ENCODE peak calls at places on chromosomes 11 and 22, in nine cellular contexts. One of them, this sample, is unnamed. For H3K36me3 and H3K4me1, the result is how much of the 10 kb centered on the place peaks cover.

GRCh38 chr11:96074551-96075309 is 150.8 kb upstream of the MTMR2 start:
- DNase-seq in esophagus muscularis mucosa: no peak
- DNase-seq in right atrium auricular region: no peak
- DNase-seq in pancreas: no peak
- DNase-seq in adrenal gland: no peak
- DNase-seq in psoas muscle: no peak
- DNase-seq in SK-N-SH: peak
- DNase-seq in suprapubic skin: no peak
- DNase-seq in left ventricle myocardium inferior: no peak
- DNase-seq in this sample: no peak

GRCh38 chr11:117420598-117420997 is 92.9 kb downstream of the CEP164 start:
- DNase-seq in esophagus muscularis mucosa: no peak
- DNase-seq in right atrium auricular region: no peak
- DNase-seq in pancreas: peak
- DNase-seq in adrenal gland: no peak
- DNase-seq in psoas muscle: no peak
- DNase-seq in SK-N-SH: no peak
- DNase-seq in suprapubic skin: no peak
- DNase-seq in left ventricle myocardium inferior: no peak
- DNase-seq in this sample: no peak

GRCh38 chr11:126186031-126186698 is 25.3 kb downstream of the RPUSD4 start:
- DNase-seq in esophagus muscularis mucosa: no peak
- DNase-seq in right atrium auricular region: peak
- DNase-seq in pancreas: peak
- DNase-seq in adrenal gland: no peak
- DNase-seq in psoas muscle: peak
- DNase-seq in SK-N-SH: no peak
- DNase-seq in suprapubic skin: no peak
- DNase-seq in left ventricle myocardium inferior: peak
- DNase-seq in this sample: peak

GRCh38 chr11:102599642-102600261 is 25.4 kb downstream of the MMP20 start:
- DNase-seq in esophagus muscularis mucosa: no peak
- DNase-seq in right atrium auricular region: no peak
- DNase-seq in pancreas: no peak
- DNase-seq in adrenal gland: peak
- DNase-seq in psoas muscle: no peak
- DNase-seq in SK-N-SH: no peak
- DNase-seq in suprapubic skin: no peak
- DNase-seq in left ventricle myocardium inferior: no peak
- DNase-seq in this sample: no peak

GRCh38 chr11:128908391-128909246 is 17.5 kb downstream of the KCNJ5 start:
- DNase-seq in esophagus muscularis mucosa: no peak
- DNase-seq in right atrium auricular region: peak
- DNase-seq in pancreas: peak
- DNase-seq in adrenal gland: peak
- DNase-seq in psoas muscle: peak
- DNase-seq in SK-N-SH: peak
- DNase-seq in suprapubic skin: peak
- DNase-seq in left ventricle myocardium inferior: peak
- DNase-seq in this sample: peak

GRCh38 chr11:70482529-70482917 is 84.2 kb downstream of the CTTN start:
- DNase-seq in esophagus muscularis mucosa: no peak
- DNase-seq in right atrium auricular region: no peak
- DNase-seq in pancreas: no peak
- DNase-seq in adrenal gland: no peak
- DNase-seq in psoas muscle: peak
- DNase-seq in SK-N-SH: no peak
- DNase-seq in suprapubic skin: no peak
- DNase-seq in left ventricle myocardium inferior: peak
- DNase-seq in this sample: no peak

GRCh38 chr22:41048791-41049717 is 43.3 kb upstream of the EP300 start:
- DNase-seq in esophagus muscularis mucosa: peak
- DNase-seq in right atrium auricular region: peak
- DNase-seq in pancreas: peak
- DNase-seq in adrenal gland: peak
- DNase-seq in psoas muscle: peak
- DNase-seq in SK-N-SH: peak
- DNase-seq in suprapubic skin: peak
- DNase-seq in left ventricle myocardium inferior: peak
- DNase-seq in this sample: peak

GRCh38 chr11:58503361-58503856 is 4.5 kb downstream of the OR5B21 start:
- DNase-seq in esophagus muscularis mucosa: no peak
- DNase-seq in right atrium auricular region: no peak
- DNase-seq in pancreas: no peak
- DNase-seq in adrenal gland: no peak
- DNase-seq in psoas muscle: no peak
- DNase-seq in SK-N-SH: no peak
- DNase-seq in suprapubic skin: no peak
- DNase-seq in left ventricle myocardium inferior: no peak
- DNase-seq in this sample: no peak

GRCh38 chr11:134519788-134520187 is 107.7 kb upstream of the B3GAT1 start:
- DNase-seq in esophagus muscularis mucosa: no peak
- DNase-seq in right atrium auricular region: no peak
- DNase-seq in pancreas: peak
- DNase-seq in adrenal gland: no peak
- DNase-seq in psoas muscle: no peak
- DNase-seq in SK-N-SH: no peak
- DNase-seq in suprapubic skin: no peak
- DNase-seq in left ventricle myocardium inferior: peak
- DNase-seq in this sample: no peak

GRCh38 chr11:68541983-68542382 is 81.4 kb downstream of the PPP6R3 start:
- DNase-seq in esophagus muscularis mucosa: no peak
- DNase-seq in right atrium auricular region: no peak
- DNase-seq in pancreas: no peak
- DNase-seq in adrenal gland: no peak
- DNase-seq in psoas muscle: no peak
- DNase-seq in SK-N-SH: no peak
- DNase-seq in suprapubic skin: no peak
- DNase-seq in left ventricle myocardium inferior: no peak
- DNase-seq in this sample: no peak

GRCh38 chr11:68545796-68546195 is 85.2 kb downstream of the PPP6R3 start:
- DNase-seq in esophagus muscularis mucosa: no peak
- DNase-seq in right atrium auricular region: no peak
- DNase-seq in pancreas: no peak
- DNase-seq in adrenal gland: no peak
- DNase-seq in psoas muscle: no peak
- DNase-seq in SK-N-SH: no peak
- DNase-seq in suprapubic skin: no peak
- DNase-seq in left ventricle myocardium inferior: no peak
- DNase-seq in this sample: no peak

GRCh38 chr11:68545347-68545746 is 84.8 kb downstream of the PPP6R3 start:
- DNase-seq in esophagus muscularis mucosa: no peak
- DNase-seq in right atrium auricular region: no peak
- DNase-seq in pancreas: no peak
- DNase-seq in adrenal gland: no peak
- DNase-seq in psoas muscle: no peak
- DNase-seq in SK-N-SH: no peak
- DNase-seq in suprapubic skin: no peak
- DNase-seq in left ventricle myocardium inferior: no peak
- DNase-seq in this sample: no peak

GRCh38 chr11:68542617-68543016 is 82.1 kb downstream of the PPP6R3 start:
- DNase-seq in esophagus muscularis mucosa: no peak
- DNase-seq in right atrium auricular region: no peak
- DNase-seq in pancreas: no peak
- DNase-seq in adrenal gland: peak
- DNase-seq in psoas muscle: no peak
- DNase-seq in SK-N-SH: no peak
- DNase-seq in suprapubic skin: no peak
- DNase-seq in left ventricle myocardium inferior: no peak
- DNase-seq in this sample: no peak

DNA sequence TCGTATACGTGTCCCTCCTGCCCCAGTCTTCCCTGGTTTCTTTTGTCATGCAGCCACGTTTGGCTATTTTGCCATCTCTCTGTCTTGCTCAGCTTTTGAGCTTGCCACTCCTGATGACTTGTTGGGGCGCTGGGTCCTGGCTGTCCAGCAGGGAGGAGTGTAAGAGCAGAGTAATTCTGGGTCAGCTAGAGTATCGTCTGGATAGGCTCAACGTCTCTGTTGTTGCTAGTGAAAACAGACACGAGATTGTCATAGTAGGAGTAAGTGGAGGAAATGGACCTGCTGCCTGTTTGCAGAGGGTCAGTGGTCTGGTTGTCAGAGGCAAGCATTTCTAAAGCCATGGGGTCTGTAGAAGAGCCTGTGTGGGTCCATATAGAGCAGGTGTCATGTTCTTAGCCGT is 83.0 kb downstream of the PPP6R3 start:
- DNase-seq in esophagus muscularis mucosa: no peak
- DNase-seq in right atrium auricular region: no peak
- DNase-seq in pancreas: no peak
- DNase-seq in adrenal gland: no peak
- DNase-seq in psoas muscle: no peak
- DNase-seq in SK-N-SH: no peak
- DNase-seq in suprapubic skin: no peak
- DNase-seq in left ventricle myocardium inferior: no peak
- DNase-seq in this sample: no peak
- H3K36me3 ChIP-seq in esophagus muscularis mucosa: under half
- H3K36me3 ChIP-seq in right atrium auricular region: under half
- H3K36me3 ChIP-seq in pancreas: under half
- H3K36me3 ChIP-seq in adrenal gland: under half
- H3K36me3 ChIP-seq in psoas muscle: under half
- H3K36me3 ChIP-seq in SK-N-SH: half or more
- H3K36me3 ChIP-seq in suprapubic skin: under half
- H3K36me3 ChIP-seq in left ventricle myocardium inferior: under half
- H3K36me3 ChIP-seq in this sample: half or more

DNA sequence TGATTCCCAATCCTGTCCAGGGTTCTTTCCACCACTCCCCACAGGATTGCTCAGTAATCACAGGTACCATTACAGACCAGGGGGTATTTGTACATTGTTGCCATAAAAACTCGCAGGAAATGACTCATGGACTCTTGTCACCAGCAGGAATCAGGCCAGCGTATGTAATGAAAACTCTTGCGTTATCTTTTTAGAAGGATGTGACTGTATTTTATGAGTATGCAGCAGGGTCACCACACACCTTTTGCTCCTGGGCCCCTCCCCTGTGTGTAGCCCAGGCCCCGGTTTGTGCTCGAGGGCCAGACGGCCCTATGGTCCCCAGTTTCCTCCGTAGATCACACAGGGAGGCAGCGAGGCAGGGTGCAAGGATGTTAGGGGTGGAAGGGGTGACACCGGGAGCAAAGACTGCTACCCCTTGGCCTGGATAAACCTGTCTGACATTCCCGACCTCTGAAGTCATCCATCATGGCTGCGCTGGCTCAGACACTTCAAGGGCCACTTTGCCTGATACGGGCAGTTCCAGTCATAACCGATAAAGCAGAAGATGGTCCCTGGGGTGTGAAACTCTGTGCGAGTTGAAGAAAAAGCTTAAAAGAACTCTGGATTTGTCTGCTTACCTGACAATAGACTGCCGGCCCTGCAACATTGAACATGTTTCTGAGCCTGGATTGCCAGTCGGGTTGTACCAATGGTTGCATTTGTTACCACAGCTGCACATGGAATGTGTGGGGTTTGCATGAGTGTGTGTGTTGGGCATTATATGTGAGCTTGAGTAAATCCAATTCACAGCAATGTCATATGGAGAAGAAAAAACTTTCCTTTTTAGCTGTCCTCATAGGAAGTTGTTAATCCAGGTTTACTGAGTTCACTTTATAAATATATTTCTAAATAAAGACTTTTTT is 57.0 kb downstream of the MICAL2 start:
- DNase-seq in esophagus muscularis mucosa: no peak
- DNase-seq in right atrium auricular region: no peak
- DNase-seq in pancreas: no peak
- DNase-seq in adrenal gland: no peak
- DNase-seq in psoas muscle: no peak
- DNase-seq in SK-N-SH: no peak
- DNase-seq in suprapubic skin: no peak
- DNase-seq in left ventricle myocardium inferior: no peak
- DNase-seq in this sample: no peak
- H3K4me1 ChIP-seq in esophagus muscularis mucosa: half or more
- H3K4me1 ChIP-seq in right atrium auricular region: under half
- H3K4me1 ChIP-seq in pancreas: under half
- H3K4me1 ChIP-seq in adrenal gland: under half
- H3K4me1 ChIP-seq in psoas muscle: under half
- H3K4me1 ChIP-seq in SK-N-SH: under half
- H3K4me1 ChIP-seq in suprapubic skin: under half
- H3K4me1 ChIP-seq in left ventricle myocardium inferior: half or more
- H3K4me1 ChIP-seq in this sample: half or more

GRCh38 chr11:78078218-78079167 is 1.2 kb downstream of the NDUFC2 start:
- DNase-seq in esophagus muscularis mucosa: no peak
- DNase-seq in right atrium auricular region: no peak
- DNase-seq in pancreas: no peak
- DNase-seq in adrenal gland: no peak
- DNase-seq in psoas muscle: no peak
- DNase-seq in SK-N-SH: no peak
- DNase-seq in suprapubic skin: no peak
- DNase-seq in left ventricle myocardium inferior: no peak
- DNase-seq in this sample: no peak

GRCh38 chr11:78080084-78080817 is 589 bp upstream of the NDUFC2 start:
- DNase-seq in esophagus muscularis mucosa: no peak
- DNase-seq in right atrium auricular region: no peak
- DNase-seq in pancreas: no peak
- DNase-seq in adrenal gland: no peak
- DNase-seq in psoas muscle: no peak
- DNase-seq in SK-N-SH: no peak
- DNase-seq in suprapubic skin: no peak
- DNase-seq in left ventricle myocardium inferior: no peak
- DNase-seq in this sample: no peak

GRCh38 chr11:78081583-78081982 is 1.9 kb upstream of the NDUFC2 start:
- DNase-seq in esophagus muscularis mucosa: no peak
- DNase-seq in right atrium auricular region: no peak
- DNase-seq in pancreas: no peak
- DNase-seq in adrenal gland: no peak
- DNase-seq in psoas muscle: no peak
- DNase-seq in SK-N-SH: no peak
- DNase-seq in suprapubic skin: no peak
- DNase-seq in left ventricle myocardium inferior: no peak
- DNase-seq in this sample: no peak

GRCh38 chr11:78080818-78081495 is 1.3 kb upstream of the NDUFC2 start:
- DNase-seq in esophagus muscularis mucosa: no peak
- DNase-seq in right atrium auricular region: no peak
- DNase-seq in pancreas: no peak
- DNase-seq in adrenal gland: no peak
- DNase-seq in psoas muscle: no peak
- DNase-seq in SK-N-SH: no peak
- DNase-seq in suprapubic skin: no peak
- DNase-seq in left ventricle myocardium inferior: no peak
- DNase-seq in this sample: no peak

GRCh38 chr11:78079232-78080083 is at the start of gene NDUFC2:
- DNase-seq in esophagus muscularis mucosa: peak
- DNase-seq in right atrium auricular region: peak
- DNase-seq in pancreas: peak
- DNase-seq in adrenal gland: peak
- DNase-seq in psoas muscle: peak
- DNase-seq in SK-N-SH: peak
- DNase-seq in suprapubic skin: peak
- DNase-seq in left ventricle myocardium inferior: peak
- DNase-seq in this sample: peak
- TF ChIP-seq CTCF in esophagus muscularis mucosa: peak
- TF ChIP-seq CTCF in right atrium auricular region: peak
- TF ChIP-seq CTCF in pancreas: no peak
- TF ChIP-seq CTCF in adrenal gland: no peak
- TF ChIP-seq CTCF in psoas muscle: no peak
- TF ChIP-seq CTCF in SK-N-SH: no peak
- TF ChIP-seq CTCF in suprapubic skin: no peak
- TF ChIP-seq CTCF in left ventricle myocardium inferior: no peak
- TF ChIP-seq CTCF in this sample: no peak

DNA sequence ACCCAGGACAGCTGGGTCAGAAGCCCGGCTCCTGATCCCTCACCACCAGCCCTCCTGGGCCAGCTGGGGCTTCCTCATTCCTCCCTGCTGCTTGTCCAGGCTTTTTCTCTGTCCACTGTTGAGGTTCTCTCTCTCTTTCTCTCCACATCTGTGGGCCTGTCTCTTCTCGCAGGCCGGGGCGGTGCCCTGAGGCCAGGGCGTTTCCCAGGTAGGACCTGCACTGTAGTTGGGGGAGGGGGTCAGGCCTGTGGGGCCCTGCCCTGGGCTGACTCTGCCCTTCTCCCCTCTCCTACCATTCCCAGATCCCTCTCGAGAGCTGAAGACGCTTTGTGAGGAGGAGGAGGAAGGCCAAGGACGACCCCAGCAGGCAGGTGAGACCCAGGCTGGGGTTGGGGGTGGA is 4.9 kb downstream of the EHBP1L1 start:
- DNase-seq in esophagus muscularis mucosa: no peak
- DNase-seq in right atrium auricular region: no peak
- DNase-seq in pancreas: no peak
- DNase-seq in adrenal gland: no peak
- DNase-seq in psoas muscle: no peak
- DNase-seq in SK-N-SH: no peak
- DNase-seq in suprapubic skin: no peak
- DNase-seq in left ventricle myocardium inferior: no peak
- DNase-seq in this sample: no peak
- H3K36me3 ChIP-seq in esophagus muscularis mucosa: under half
- H3K36me3 ChIP-seq in right atrium auricular region: under half
- H3K36me3 ChIP-seq in pancreas: under half
- H3K36me3 ChIP-seq in adrenal gland: under half
- H3K36me3 ChIP-seq in psoas muscle: under half
- H3K36me3 ChIP-seq in SK-N-SH: under half
- H3K36me3 ChIP-seq in suprapubic skin: under half
- H3K36me3 ChIP-seq in left ventricle myocardium inferior: under half
- H3K36me3 ChIP-seq in this sample: half or more

This sample was measured in tibial artery.